ENCODE peak calls at places on chromosomes 4 and X, in four cellular contexts. W, N, J and E are unnamed samples.

GRCh38 chr4:67983333-67983732 is 20.0 kb upstream of the TMPRSS11A start:
- DNase-seq in W (no peak), N (no peak), J (no peak), E (no peak)

GRCh38 chr4:134078230-134078914 is 123.2 kb downstream of the PABPC4L start:
- DNase-seq in W (no peak), N (no peak), J (no peak), E (peak)

GRCh38 chr4:121428721-121429120 is 47.9 kb upstream of the QRFPR start:
- DNase-seq in W (no peak), N (no peak), J (no peak), E (no peak)

GRCh38 chr4:14528921-14529320 is 473.4 kb upstream of the CPEB2 start:
- DNase-seq in W (no peak), N (no peak), J (no peak), E (no peak)

GRCh38 chr4:104967034-104967401 is 179.7 kb upstream of the TET2 start:
- DNase-seq in W (no peak), N (no peak), J (no peak), E (no peak)

GRCh38 chr4:7902101-7902553 is 37.5 kb downstream of the AFAP1 start:
- DNase-seq in W (no peak), N (no peak), J (no peak), E (no peak)

GRCh38 chrX:119518371-119518770 is 46.8 kb downstream of the STEEP1 start:
- DNase-seq in W (no peak), N (no peak), J (no peak), E (no peak)

GRCh38 chr4:94621491-94622080 is 136.2 kb upstream of the BMPR1B start:
- DNase-seq in W (no peak), N (no peak), J (no peak), E (peak)

GRCh38 chr4:186719925-186720694 is 3.5 kb downstream of the FAT1 start:
- DNase-seq in W (no peak), N (no peak), J (no peak), E (no peak)